ENCODE peak calls at places on chromosomes 3 and 15, in six cellular contexts. S is suprapubic skin, F is testis, Z is RWPE1, N is right lobe of liver, O is IMR-90. Q is an unnamed sample.

GRCh38 chr3:85170646-85171045 is 211.9 kb downstream of the CADM2 start:
- DNase-seq in S (no peak), Z (no peak), O (no peak), N (no peak), F (no peak), Q (no peak)

GRCh38 chr3:156509209-156510174 is 45.4 kb downstream of the SSR3 start:
- DNase-seq in O (peak), Z (peak), N (no peak), F (no peak), S (no peak), Q (peak)

GRCh38 chr15:59632714-59633113 is 21.1 kb downstream of the GCNT3 start:
- DNase-seq in F (peak), S (no peak), Z (no peak), O (no peak), N (no peak), Q (peak)

GRCh38 chr3:107458871-107459270 is 63.9 kb upstream of the BBX start:
- DNase-seq in S (no peak), Z (no peak), O (no peak), F (no peak), N (no peak), Q (no peak)

GRCh38 chr3:134883697-134884385 is 88.8 kb downstream of the EPHB1 start:
- DNase-seq in N (no peak), S (peak), Z (no peak), F (no peak), O (no peak), Q (no peak)

GRCh38 chr3:127217594-127218456 is 24.9 kb downstream of the PRR23E start:
- DNase-seq in S (no peak), N (no peak), O (peak), Z (peak), F (no peak), Q (no peak)

GRCh38 chr15:67407709-67408257 is 113.1 kb upstream of the C15orf61 start:
- DNase-seq in N (no peak), O (no peak), S (no peak), Z (no peak), F (no peak), Q (no peak)

GRCh38 chr3:43865376-43865775 is 174.6 kb downstream of the ABHD5 start:
- DNase-seq in N (no peak), S (peak), Z (no peak), F (no peak), O (no peak), Q (no peak)

GRCh38 chr3:30042274-30042859 is 564.0 kb upstream of the TGFBR2 start:
- DNase-seq in S (no peak), N (peak), F (peak), Z (peak), O (peak), Q (peak)

GRCh38 chr3:50122071-50122470 is 33.1 kb upstream of the SEMA3F start:
- DNase-seq in Z (no peak), F (no peak), N (no peak), O (no peak), S (no peak), Q (no peak)
- TF ChIP-seq CTCF in Z (no peak), F (no peak), N (no peak), O (no peak), S (no peak), Q (no peak)

DNA sequence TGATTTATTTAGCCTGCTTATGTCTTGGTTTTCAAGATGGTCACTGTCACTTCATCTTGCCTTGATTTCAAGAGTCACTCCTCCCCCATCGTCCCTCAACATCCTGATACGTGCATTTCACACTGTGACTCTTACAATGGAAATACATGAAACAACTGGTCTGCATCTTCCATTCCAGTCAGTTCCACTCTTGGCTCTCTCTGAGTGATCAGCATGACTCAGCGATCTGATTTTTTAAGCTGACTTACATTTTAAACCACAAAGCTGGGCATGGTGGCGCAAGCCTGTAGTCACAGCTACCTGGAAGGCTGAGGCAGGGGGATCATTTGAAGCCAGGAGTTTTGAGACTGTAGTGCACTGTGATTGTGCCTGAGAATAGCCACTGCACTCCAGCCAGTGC is 271.2 kb upstream of the ROPN1 start:
- DNase-seq in Z (peak), F (no peak), N (no peak), S (no peak), O (peak), Q (peak)
- H3K27ac ChIP-seq in Z (no peak), F (no peak), N (no peak), S (no peak), O (peak), Q (no peak)

GRCh38 chr3:38707730-38708129 is 58.2 kb upstream of the SCN5A start:
- DNase-seq in N (no peak), Z (peak), O (no peak), F (peak), S (no peak), Q (no peak)
- TF ChIP-seq CTCF in N (peak), Z (no peak), O (peak), F (no peak), S (no peak), Q (peak)

DNA sequence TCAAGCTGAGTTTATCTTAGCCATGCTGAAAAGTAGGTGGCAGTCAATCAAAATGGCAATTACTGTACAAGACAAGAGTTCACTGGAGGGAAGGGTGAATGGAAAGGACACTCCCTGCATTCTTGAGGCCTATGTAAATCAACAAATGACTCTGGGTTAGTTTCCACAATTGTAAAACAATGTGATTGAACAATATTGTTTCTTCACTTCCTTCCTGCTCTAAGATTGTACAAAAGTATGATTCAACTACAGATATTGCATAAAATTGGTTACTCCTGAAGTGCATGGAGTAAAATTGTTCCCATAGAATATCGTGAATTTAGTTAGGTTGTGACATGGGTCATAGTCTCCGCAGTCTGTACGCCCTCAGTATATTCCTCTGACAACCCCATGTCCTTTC is 277.6 kb downstream of the LPP start:
- DNase-seq in Z (peak), O (peak), N (no peak), S (no peak), F (no peak), Q (peak)
- H3K27ac ChIP-seq in Z (no peak), O (no peak), N (no peak), S (no peak), F (no peak), Q (no peak)

GRCh38 chr15:85312925-85313324 is 67.5 kb upstream of the AKAP13 start:
- DNase-seq in S (no peak), O (peak), N (no peak), F (no peak), Z (no peak), Q (peak)
- TF ChIP-seq CTCF in S (no peak), O (peak), N (no peak), F (no peak), Z (no peak), Q (peak)

Q was measured in cardiac muscle cell.